ENCODE peak calls at places on chromosomes 1 and 21, in four cellular contexts. H is H1, C is K562, B is GM12878. G is an unnamed sample.

GRCh38 chr1:64536836-64537490 is 67.0 kb downstream of the CACHD1 start:
- DNase-seq in H (no peak), C (no peak), B (no peak), G (no peak)

GRCh38 chr1:90840323-90840722 is 123.2 kb upstream of the BARHL2 start:
- DNase-seq in H (no peak), C (no peak), B (no peak), G (no peak)

GRCh38 chr21:28633803-28634572 is 358.7 kb downstream of the LTN1 start:
- DNase-seq in H (no peak), C (no peak), B (no peak), G (no peak)

GRCh38 chr1:231165371-231165770 is 3.5 kb downstream of the TRIM67 start:
- DNase-seq in H (no peak), C (no peak), B (no peak), G (no peak)

GRCh38 chr1:206686486-206687249 is 2.0 kb downstream of the MAPKAPK2 start:
- DNase-seq in H (no peak), C (peak), B (no peak), G (no peak)

GRCh38 chr1:247421074-247421473 is 5.1 kb downstream of the NLRP3 start:
- DNase-seq in H (no peak), C (no peak), B (no peak), G (no peak)

GRCh38 chr1:204659061-204659460 is 26.5 kb downstream of the LRRN2 start:
- DNase-seq in H (no peak), C (no peak), B (no peak), G (no peak)

GRCh38 chr1:228438266-228438665 is 21.6 kb upstream of the TRIM17 start:
- DNase-seq in H (no peak), C (no peak), B (no peak), G (no peak)

GRCh38 chr21:38244885-38245869 is 11.6 kb upstream of the KCNJ15 start:
- DNase-seq in H (no peak), C (no peak), B (peak), G (no peak)

GRCh38 chr1:87958201-87958600 is 629.5 kb downstream of the LMO4 start:
- DNase-seq in H (no peak), C (no peak), B (no peak), G (no peak)

GRCh38 chr1:70142120-70142519 is 63.3 kb downstream of the LRRC40 start:
- DNase-seq in H (no peak), C (no peak), B (no peak), G (no peak)

GRCh38 chr1:17741052-17741451 is 14.1 kb upstream of the ACTL8 start:
- DNase-seq in H (no peak), C (no peak), B (no peak), G (no peak)

GRCh38 chr1:91440845-91441244 is 36.2 kb upstream of the HFM1 start:
- DNase-seq in H (no peak), C (no peak), B (no peak), G (peak)

GRCh38 chr1:229803601-229804217 is 177.7 kb downstream of the URB2 start:
- DNase-seq in H (no peak), C (no peak), B (no peak), G (no peak)

GRCh38 chr1:65147424-65148177 is 402 bp upstream of the AK4 start:
- DNase-seq in H (no peak), C (peak), B (no peak), G (peak)

GRCh38 chr21:27346041-27346448 is 379.2 kb upstream of the ADAMTS5 start:
- DNase-seq in H (no peak), C (no peak), B (no peak), G (no peak)

GRCh38 chr1:116066868-116067563 is 44.2 kb upstream of the MAB21L3 start:
- DNase-seq in H (no peak), C (no peak), B (no peak), G (no peak)

GRCh38 chr1:198108646-198109045 is 48.2 kb upstream of the NEK7 start:
- DNase-seq in H (no peak), C (no peak), B (no peak), G (no peak)

GRCh38 chr1:18539171-18539570 is 58.4 kb downstream of the KLHDC7A start:
- DNase-seq in H (no peak), C (no peak), B (no peak), G (no peak)

GRCh38 chr1:26522073-26522472 is 7.5 kb upstream of the RPS6KA1 start:
- DNase-seq in H (no peak), C (no peak), B (no peak), G (no peak)

GRCh38 chr1:218383681-218384080 is 38.5 kb downstream of the TGFB2 start:
- DNase-seq in H (no peak), C (no peak), B (no peak), G (no peak)

GRCh38 chr21:34279285-34279684 is 84.5 kb upstream of the KCNE2 start:
- DNase-seq in H (no peak), C (no peak), B (no peak), G (no peak)

GRCh38 chr1:178528219-178528962 is 15.5 kb downstream of the TEX35 start:
- DNase-seq in H (no peak), C (no peak), B (no peak), G (peak)
- TF ChIP-seq NRF1 in H (no peak), C (no peak), B (no peak), G (no peak)

GRCh38 chr1:14614326-14614725 is 15.8 kb downstream of the KAZN start:
- DNase-seq in H (no peak), C (no peak), B (no peak), G (peak)
- TF ChIP-seq NRF1 in H (no peak), C (no peak), B (no peak), G (no peak)

DNA sequence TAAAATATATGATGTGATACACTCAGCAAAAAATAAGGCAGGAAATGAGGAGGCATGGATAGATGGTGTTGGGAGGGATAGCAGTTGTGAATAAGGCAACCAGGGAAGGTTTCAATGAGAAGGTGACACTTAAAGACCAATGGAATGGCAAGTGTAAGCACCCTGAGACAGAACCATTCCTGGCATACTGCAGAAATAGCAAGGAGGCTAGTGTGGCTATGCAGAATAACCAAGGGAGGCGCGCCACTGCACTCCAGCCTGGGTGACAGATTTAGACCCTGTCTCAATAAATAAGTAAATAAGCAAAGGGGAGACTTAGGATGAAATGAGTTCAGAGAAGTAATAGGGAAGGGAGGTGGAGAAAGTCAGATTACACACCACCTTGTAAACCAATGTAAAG is 113.9 kb downstream of the TOMM20 start:
- DNase-seq in H (no peak), C (no peak), B (no peak), G (no peak)
- TF ChIP-seq NRF1 in H (no peak), C (no peak), B (no peak), G (no peak)

GRCh38 chr1:41805771-41806471 is 112.8 kb downstream of the HIVEP3 start:
- DNase-seq in H (no peak), C (no peak), B (no peak), G (no peak)
- TF ChIP-seq NRF1 in H (no peak), C (no peak), B (no peak), G (no peak)

DNA sequence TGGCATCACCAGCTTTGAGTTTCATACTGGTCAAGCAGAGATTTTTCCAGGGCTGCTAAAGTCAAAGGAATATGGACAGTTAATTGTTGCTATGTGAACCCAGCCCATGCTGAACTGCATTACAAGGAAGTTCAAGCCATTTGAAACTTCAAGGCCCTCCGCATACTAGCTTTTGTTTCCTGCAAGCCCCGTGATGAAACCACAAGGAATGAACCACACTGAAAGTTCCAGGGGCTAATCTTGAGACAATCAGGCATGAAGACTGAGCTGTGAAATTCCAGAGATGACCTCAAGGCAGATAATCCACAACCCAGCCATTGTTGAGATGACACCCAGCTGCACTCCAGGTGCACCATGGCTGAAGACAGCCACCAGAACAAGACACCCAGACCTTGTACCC is 180.8 kb downstream of the C1orf21 start:
- DNase-seq in H (no peak), C (no peak), B (no peak), G (no peak)
- TF ChIP-seq NRF1 in H (no peak), C (no peak), B (no peak), G (no peak)

DNA sequence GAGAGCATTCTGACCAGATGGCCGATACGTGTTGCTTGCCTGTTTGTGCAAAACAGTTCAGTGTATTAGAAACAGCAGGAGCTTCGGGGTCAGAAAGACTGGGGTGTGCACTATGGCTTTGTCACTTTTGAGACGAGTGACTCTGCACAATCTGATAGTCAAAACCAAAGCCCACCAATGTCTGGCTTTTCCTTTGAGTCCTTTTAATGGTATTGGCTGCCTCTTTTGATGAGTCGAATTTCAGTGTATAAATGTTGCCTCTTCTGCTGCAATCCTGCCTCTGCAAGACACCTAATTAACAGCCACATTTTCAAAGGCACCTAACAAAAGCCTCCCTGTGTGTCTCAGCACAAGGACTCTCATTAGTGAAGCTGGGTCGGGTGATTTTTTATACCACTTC is 444.6 kb downstream of the AJAP1 start:
- DNase-seq in H (no peak), C (no peak), B (no peak), G (no peak)
- TF ChIP-seq NRF1 in H (no peak), C (no peak), B (no peak), G (no peak)

GRCh38 chr1:3563610-3564009 is 47.7 kb downstream of the MEGF6 start:
- DNase-seq in H (no peak), C (no peak), B (no peak), G (no peak)

GRCh38 chr1:3562712-3563111 is 48.6 kb downstream of the MEGF6 start:
- DNase-seq in H (no peak), C (no peak), B (no peak), G (no peak)

GRCh38 chr1:3561801-3562200 is 49.5 kb downstream of the MEGF6 start:
- DNase-seq in H (no peak), C (no peak), B (no peak), G (no peak)

GRCh38 chr1:3564921-3565831 is 46.1 kb downstream of the MEGF6 start:
- DNase-seq in H (peak), C (peak), B (no peak), G (peak)

GRCh38 chr1:3563125-3563524 is 48.2 kb downstream of the MEGF6 start:
- DNase-seq in H (no peak), C (no peak), B (no peak), G (no peak)
- TF ChIP-seq NRF1 in H (no peak), C (no peak), B (no peak), G (no peak)

DNA sequence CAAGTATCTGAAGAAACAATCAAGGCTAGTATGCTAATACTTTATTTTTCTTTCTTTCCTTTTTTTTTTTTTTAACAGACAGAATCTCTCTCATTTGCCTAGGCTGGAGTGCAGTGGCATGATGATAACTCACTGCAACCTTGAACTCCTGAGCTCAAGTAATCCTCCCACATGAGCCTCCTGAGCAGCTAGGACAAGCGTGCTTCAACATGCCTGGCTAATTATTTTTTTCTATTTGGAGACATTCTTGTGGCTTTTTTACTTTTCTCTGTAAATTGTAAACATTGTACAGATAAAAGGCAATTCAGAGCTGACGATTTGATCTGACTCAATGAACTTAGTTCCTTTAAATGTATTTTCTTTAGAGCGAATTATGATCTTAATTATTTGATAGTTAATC is 41.4 kb downstream of the CCDC18 start:
- DNase-seq in H (no peak), C (no peak), B (no peak), G (no peak)
- TF ChIP-seq NRF1 in H (no peak), C (no peak), B (no peak), G (no peak)

GRCh38 chr1:207965602-207966387 is 54.9 kb upstream of the CD34 start:
- DNase-seq in H (no peak), C (no peak), B (no peak), G (no peak)

GRCh38 chr1:207963429-207964194 is 52.7 kb upstream of the CD34 start:
- DNase-seq in H (no peak), C (peak), B (peak), G (peak)

GRCh38 chr1:207959995-207960745 is 49.2 kb upstream of the CD34 start:
- DNase-seq in H (no peak), C (no peak), B (no peak), G (no peak)

GRCh38 chr1:207964195-207964966 is 53.5 kb upstream of the CD34 start:
- DNase-seq in H (no peak), C (peak), B (no peak), G (no peak)

DNA sequence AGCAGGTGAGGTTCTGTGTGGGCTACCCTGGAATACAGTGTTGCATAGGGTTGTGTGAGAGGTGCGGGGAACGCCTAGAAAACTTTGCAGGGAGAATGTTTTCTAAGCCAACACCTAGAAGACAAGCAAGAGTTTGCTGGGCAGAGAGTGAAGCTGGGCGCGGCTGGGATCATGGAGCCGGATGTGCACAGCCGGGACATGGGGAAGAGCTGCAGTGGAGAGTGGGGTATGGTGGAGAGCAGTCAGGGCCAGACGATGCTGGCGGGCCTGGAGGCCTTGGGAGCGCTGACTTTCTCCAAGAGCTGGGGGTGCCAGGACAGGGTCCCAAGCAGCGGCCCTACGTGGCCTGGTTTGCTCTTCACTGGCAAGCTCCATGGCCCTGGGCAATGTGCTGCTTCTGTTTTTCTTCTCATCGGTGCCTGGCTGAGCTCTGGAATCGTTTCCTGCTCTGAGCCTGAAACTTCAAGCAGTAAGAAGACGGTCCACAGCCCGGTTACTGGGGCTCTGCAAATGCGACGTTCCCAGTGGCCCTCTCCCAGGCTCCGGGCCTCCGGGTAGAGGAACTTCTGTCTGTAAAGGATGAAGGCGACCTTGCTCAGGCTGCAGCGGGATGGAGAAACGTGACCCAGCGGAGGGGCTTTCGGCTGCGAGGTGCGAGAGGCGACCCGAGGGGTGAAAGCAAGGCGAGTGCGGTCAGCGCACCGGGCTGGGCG is 51.9 kb upstream of the CD34 start:
- DNase-seq in H (no peak), C (no peak), B (no peak), G (peak)
- TF ChIP-seq NRF1 in H (no peak), C (no peak), B (no peak), G (no peak)

G was measured in SK-N-SH.